ENCODE peak calls at places on chromosomes 6 and 20, in six cellular contexts. R is OCI-LY7, X is hepatocyte, N is GM23248, J is HCT116, O is PC-9. E is an unnamed sample.

GRCh38 chr20:38426006-38426405 is 9.1 kb downstream of the SNHG17 start:
- DNase-seq in N (peak; percentile 98), O (no peak), X (peak; percentile 37), R (no peak), J (no peak), E (peak; percentile 80)

GRCh38 chr20:16637814-16638213 is 64.6 kb upstream of the KIF16B start:
- DNase-seq in X (no peak), O (no peak), N (no peak), J (no peak), R (no peak), E (no peak)

GRCh38 chr6:57021086-57021720 is 25.3 kb upstream of the KIAA1586 start:
- DNase-seq in X (peak; percentile 50), O (no peak), N (peak; percentile 65), J (peak; percentile 51), R (peak; percentile 67), E (peak; percentile 81)

GRCh38 chr6:116145786-116146675 is 20.1 kb upstream of the COL10A1 start:
- DNase-seq in N (no peak), X (no peak), J (no peak), O (no peak), R (no peak), E (no peak)

GRCh38 chr20:32779500-32780215 is 17.5 kb downstream of the DNMT3B start:
- DNase-seq in O (no peak), R (no peak), J (no peak), X (no peak), N (no peak), E (no peak)

GRCh38 chr6:138012682-138013081 is 94.5 kb downstream of the PERP start:
- DNase-seq in X (no peak), J (no peak), O (no peak), R (no peak), N (no peak), E (no peak)

GRCh38 chr6:81683928-81684327 is 68.6 kb downstream of the TENT5A start:
- DNase-seq in N (peak; percentile 15), X (no peak), O (no peak), J (no peak), R (no peak), E (no peak)

GRCh38 chr6:165632194-165632593 is 30.8 kb downstream of the PDE10A start:
- DNase-seq in X (peak; percentile 25), N (no peak), J (no peak), O (no peak), R (no peak), E (no peak)

GRCh38 chr6:155330133-155330734 is 15.9 kb upstream of the TFB1M start:
- DNase-seq in J (no peak), O (no peak), R (no peak), X (no peak), N (no peak), E (no peak)

GRCh38 chr6:53857318-53858094 is 62.7 kb downstream of the LRRC1 start:
- DNase-seq in X (no peak), R (no peak), J (no peak), O (no peak), N (peak; percentile 4), E (no peak)

GRCh38 chr6:150184850-150185480 is 42.1 kb downstream of the PPP1R14C start:
- DNase-seq in N (no peak), R (peak; percentile 57), J (no peak), X (no peak), O (no peak), E (no peak)

GRCh38 chr20:25059866-25060465 is 2.0 kb upstream of the ACSS1 start:
- DNase-seq in J (no peak), N (no peak), R (no peak), X (no peak), O (no peak), E (peak; percentile 13)
- H3K9me2 ChIP-seq in J (no peaks in the 10 kb centered on the region), N (no peaks in the 10 kb centered on the region), R (no peaks in the 10 kb centered on the region), X (no peaks in the 10 kb centered on the region), O (no peaks in the 10 kb centered on the region), E (no peaks in the 10 kb centered on the region)

GRCh38 chr6:110877154-110877564 is 2.6 kb downstream of the AMD1 start:
- DNase-seq in R (no peak), O (no peak), N (peak; percentile 21), J (no peak), X (no peak), E (no peak)
- H3K4me1 ChIP-seq in R (peaks cover 53% of the 10 kb centered on the region), O (peaks cover 56% of the 10 kb centered on the region), N (peaks cover 54% of the 10 kb centered on the region), J (peaks cover 18% of the 10 kb centered on the region), X (peaks cover 31% of the 10 kb centered on the region), E (peaks cover 32% of the 10 kb centered on the region)

GRCh38 chr6:168042426-168043192 is 36.4 kb downstream of the FRMD1 start:
- DNase-seq in J (no peak), N (no peak), X (no peak), R (no peak), O (no peak), E (no peak)

GRCh38 chr6:168043848-168044415 is 35.1 kb downstream of the FRMD1 start:
- DNase-seq in O (no peak), J (no peak), N (no peak), R (no peak), X (no peak), E (no peak)

GRCh38 chr6:168041928-168042327 is 37.1 kb downstream of the FRMD1 start:
- DNase-seq in J (no peak), N (no peak), R (no peak), X (no peak), O (no peak), E (no peak)

GRCh38 chr6:168044521-168045130 is 34.4 kb downstream of the FRMD1 start:
- DNase-seq in J (no peak), O (no peak), N (no peak), X (no peak), R (no peak), E (no peak)

DNA sequence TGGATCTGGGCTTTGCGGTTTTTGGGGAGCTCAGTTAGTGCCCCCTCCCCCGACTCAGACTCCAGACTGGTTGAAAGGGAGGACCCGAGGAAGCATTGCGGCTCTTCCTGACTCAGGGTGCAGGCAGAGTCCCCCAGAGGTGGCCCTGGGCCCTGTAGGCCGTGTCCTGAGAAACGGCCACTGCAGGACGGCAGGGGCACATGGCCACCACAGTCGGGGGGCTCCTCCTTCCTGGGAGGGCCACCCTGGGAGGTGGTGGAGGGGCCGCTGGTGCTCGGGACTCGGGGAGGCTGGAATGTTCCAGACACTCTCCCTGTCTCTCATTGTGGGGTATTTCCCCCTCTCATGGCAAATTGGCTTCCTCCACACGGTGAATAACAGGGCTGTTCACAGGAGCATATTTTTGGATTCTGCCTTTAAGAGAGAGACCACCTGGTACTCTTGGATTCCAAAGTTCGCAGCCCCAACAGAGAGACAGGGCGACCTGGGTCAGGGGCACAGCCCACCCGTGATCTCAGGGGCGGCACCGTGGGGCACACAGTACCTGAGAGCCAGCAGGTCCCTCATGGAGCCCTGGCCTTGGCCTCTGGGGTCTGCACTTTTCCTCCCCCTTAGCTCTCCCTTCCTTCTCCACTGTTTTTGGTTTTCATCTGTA is 35.7 kb downstream of the FRMD1 start:
- DNase-seq in R (no peak), X (no peak), J (no peak), O (no peak), N (no peak), E (no peak)
- H3K9me2 ChIP-seq in R (no peaks in the 10 kb centered on the region), X (no peaks in the 10 kb centered on the region), J (no peaks in the 10 kb centered on the region), O (no peaks in the 10 kb centered on the region), N (no peaks in the 10 kb centered on the region), E (no peaks in the 10 kb centered on the region)

GRCh38 chr6:38396209-38396608 is 243.5 kb downstream of the BTBD9 start:
- DNase-seq in O (peak; percentile 4), R (no peak), N (no peak), X (no peak), J (no peak), E (peak; percentile 41)
- H3K4me1 ChIP-seq in O (peaks cover 16% of the 10 kb centered on the region), R (no peaks in the 10 kb centered on the region), N (peaks cover 6% of the 10 kb centered on the region), X (no peaks in the 10 kb centered on the region), J (peaks cover 18% of the 10 kb centered on the region), E (peaks cover 19% of the 10 kb centered on the region)